ENCODE peak calls at places on chromosomes 6 and 20, in five cellular contexts. G is activated gamma-delta T cell treated with Interleukin-2 at 50 U/mL for 16 hours, U is osteocyte, A is Peyer's patch, H is foreskin fibroblast. K is an unnamed sample.

GRCh38 chr20:37992802-37993538 is 40.3 kb downstream of the TTI1 start:
- DNase-seq in G (peak), U (no peak), A (peak), H (peak), K (peak)

GRCh38 chr6:134814076-134814709 is 135.7 kb downstream of the ALDH8A1 start:
- DNase-seq in G (no peak), U (no peak), A (no peak), H (peak), K (no peak)

GRCh38 chr6:98203170-98203806 is 631.1 kb upstream of the POU3F2 start:
- DNase-seq in G (no peak), U (no peak), A (no peak), H (no peak), K (no peak)

GRCh38 chr6:107246249-107246971 is 131.1 kb upstream of the BEND3 start:
- DNase-seq in G (no peak), U (no peak), A (no peak), H (no peak), K (no peak)

GRCh38 chr6:22468566-22468965 is 100.8 kb upstream of the HDGFL1 start:
- DNase-seq in G (no peak), U (no peak), A (no peak), H (no peak), K (no peak)

GRCh38 chr6:142355481-142356174 is 53.8 kb downstream of the ADGRG6 start:
- DNase-seq in G (no peak), U (no peak), A (no peak), H (no peak), K (no peak)

GRCh38 chr6:1622220-1622841 is 12.6 kb downstream of the FOXC1 start:
- DNase-seq in G (no peak), U (no peak), A (no peak), H (no peak), K (no peak)

GRCh38 chr6:35140991-35141720 is at the start of gene TCP11:
- DNase-seq in G (peak), U (no peak), A (no peak), H (no peak), K (no peak)

GRCh38 chr6:79909517-79909916 is 37.8 kb downstream of the ELOVL4 start:
- DNase-seq in G (no peak), U (no peak), A (no peak), H (no peak), K (no peak)

GRCh38 chr6:14796974-14797762 is 448.7 kb upstream of the JARID2 start:
- DNase-seq in G (no peak), U (no peak), A (no peak), H (no peak), K (no peak)

GRCh38 chr20:36538026-36538764 is 3.1 kb upstream of the MYL9 start:
- DNase-seq in G (no peak), U (no peak), A (no peak), H (peak), K (no peak)

GRCh38 chr6:119076173-119076965 is 2.1 kb downstream of the FAM184A start:
- DNase-seq in G (no peak), U (no peak), A (no peak), H (no peak), K (no peak)

GRCh38 chr20:44170796-44171410 is 16.1 kb downstream of the JPH2 start:
- DNase-seq in G (no peak), U (no peak), A (no peak), H (no peak), K (no peak)

GRCh38 chr6:168713013-168713412 is 272.0 kb downstream of the SMOC2 start:
- DNase-seq in G (no peak), U (peak), A (no peak), H (no peak), K (no peak)

GRCh38 chr6:158988477-158988876 is 11.5 kb downstream of the RSPH3 start:
- DNase-seq in G (no peak), U (no peak), A (no peak), H (no peak), K (no peak)

GRCh38 chr6:53851561-53851960 is 56.8 kb downstream of the LRRC1 start:
- DNase-seq in G (no peak), U (no peak), A (no peak), H (no peak), K (no peak)

GRCh38 chr6:753486-753885 is 60.5 kb upstream of the EXOC2 start:
- DNase-seq in G (no peak), U (no peak), A (no peak), H (no peak), K (peak)

GRCh38 chr20:19661717-19662637 is 96.1 kb upstream of the RIN2 start:
- DNase-seq in G (peak), U (no peak), A (peak), H (peak), K (peak)

GRCh38 chr20:11232249-11232648 is 558.5 kb upstream of the JAG1 start:
- DNase-seq in G (no peak), U (no peak), A (no peak), H (no peak), K (no peak)

GRCh38 chr20:50746138-50746940 is 15.0 kb downstream of the PARD6B start:
- DNase-seq in G (no peak), U (peak), A (no peak), H (peak), K (no peak)

GRCh38 chr6:144185133-144185836 is 35.0 kb downstream of the STX11 start:
- DNase-seq in G (no peak), U (no peak), A (no peak), H (no peak), K (no peak)

GRCh38 chr6:18536693-18537092 is 149.5 kb downstream of the RNF144B start:
- DNase-seq in G (no peak), U (no peak), A (no peak), H (no peak), K (no peak)

GRCh38 chr6:13217206-13217905 is 111.0 kb downstream of the TBC1D7 start:
- DNase-seq in G (no peak), U (no peak), A (no peak), H (no peak), K (no peak)

GRCh38 chr6:112468359-112468758 is 121.2 kb downstream of the RFPL4B start:
- DNase-seq in G (no peak), U (no peak), A (no peak), H (no peak), K (no peak)